ENCODE peak calls at places on chromosomes 13 and 19, in five cellular contexts. C, U, A, G and K are unnamed samples.

GRCh38 chr19:2055871-2056809 is 5.1 kb upstream of the MKNK2 start:
- DNase-seq in U (peak), A (peak), G (peak), C (peak), K (no peak)

GRCh38 chr13:112161441-112162301 is 94.7 kb downstream of the SOX1 start:
- DNase-seq in U (no peak), A (no peak), C (no peak), G (no peak), K (no peak)

GRCh38 chr13:112859817-112860190 is 109.2 kb upstream of the MCF2L start:
- DNase-seq in C (peak), G (no peak), U (no peak), A (peak), K (no peak)

GRCh38 chr13:98173431-98173921 is 3.6 kb downstream of the RNF113B start:
- DNase-seq in A (peak), U (no peak), G (no peak), C (no peak), K (peak)

GRCh38 chr13:101514695-101515275 is 62.3 kb downstream of the ITGBL1 start:
- DNase-seq in A (peak), G (no peak), C (peak), U (peak), K (no peak)

GRCh38 chr19:48780684-48781391 is 25.5 kb downstream of the FGF21 start:
- DNase-seq in U (no peak), A (peak), C (peak), G (no peak), K (no peak)

GRCh38 chr13:35995136-35995535 is 136.0 kb downstream of the DCLK1 start:
- DNase-seq in U (no peak), C (no peak), G (no peak), A (peak), K (no peak)

GRCh38 chr13:95160112-95160906 is 140.9 kb downstream of the ABCC4 start:
- DNase-seq in U (no peak), A (no peak), G (no peak), C (no peak), K (no peak)

GRCh38 chr19:33167438-33167837 is 26.7 kb upstream of the LRP3 start:
- DNase-seq in G (no peak), A (no peak), U (no peak), C (no peak), K (no peak)

GRCh38 chr19:21586341-21587116 is 81.1 kb downstream of the ZNF429 start:
- DNase-seq in U (no peak), G (peak), A (no peak), C (no peak), K (no peak)
- H3K4me3 ChIP-seq in U (peak), G (peak), A (no peak), C (no peak), K (peak)

DNA sequence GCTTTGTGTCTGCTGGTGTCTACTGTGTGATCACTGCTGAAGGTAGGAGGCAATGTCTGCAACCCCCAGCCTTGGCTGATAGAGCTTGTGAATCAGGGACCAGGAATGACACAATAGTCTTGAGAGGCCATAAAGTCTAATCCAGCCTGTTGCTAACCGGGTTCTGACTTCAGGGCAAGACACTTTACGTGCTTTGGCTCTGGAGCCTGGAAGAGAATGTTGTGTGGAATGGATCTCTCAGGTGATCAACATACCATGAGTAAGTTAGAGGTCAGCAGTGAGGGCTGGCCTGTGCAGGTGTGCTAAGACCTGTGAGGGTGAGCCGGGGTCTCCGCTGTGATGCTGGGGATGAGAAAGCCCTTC is 5.6 kb downstream of the COL4A2 start:
- DNase-seq in C (no peak), G (no peak), U (no peak), A (peak), K (peak)
- TF ChIP-seq CTCF in C (no peak), G (no peak), U (no peak), A (peak), K (peak)

GRCh38 chr19:35249848-35250711 is 1.3 kb downstream of the LSR start:
- DNase-seq in C (no peak), A (no peak), U (no peak), G (peak), K (no peak)

GRCh38 chr19:35246466-35247096 is 2.2 kb upstream of the LSR start:
- DNase-seq in U (no peak), A (no peak), C (no peak), G (no peak), K (no peak)

GRCh38 chr19:35247526-35248309 is 1.1 kb upstream of the LSR start:
- DNase-seq in C (peak), A (no peak), G (peak), U (peak), K (no peak)

GRCh38 chr19:35249146-35249847 is 495 bp downstream of the LSR start:
- DNase-seq in G (peak), C (no peak), U (no peak), A (no peak), K (no peak)

GRCh38 chr19:35248310-35249145 is at the start of gene LSR:
- DNase-seq in U (peak), A (no peak), G (peak), C (peak), K (no peak)
- H3K4me3 ChIP-seq in U (peak), A (no peak), G (peak), C (peak), K (no peak)

GRCh38 chr19:13823901-13824300 is 28.7 kb downstream of the ZSWIM4 start:
- DNase-seq in G (no peak), U (no peak), A (no peak), C (no peak), K (no peak)

GRCh38 chr19:13826652-13827235 is 31.5 kb downstream of the ZSWIM4 start:
- DNase-seq in U (no peak), G (no peak), A (no peak), C (no peak), K (no peak)

GRCh38 chr19:13827656-13828055 is 32.4 kb downstream of the ZSWIM4 start:
- DNase-seq in U (no peak), G (no peak), C (no peak), A (no peak), K (no peak)

GRCh38 chr19:13824703-13825102 is 29.5 kb downstream of the ZSWIM4 start:
- DNase-seq in A (no peak), G (no peak), C (no peak), U (no peak), K (no peak)

GRCh38 chr19:13825489-13826475 is 30.5 kb downstream of the ZSWIM4 start:
- DNase-seq in G (peak), A (no peak), U (no peak), C (no peak), K (no peak)
- TF ChIP-seq CTCF in G (no peak), A (no peak), U (no peak), C (peak), K (peak)

GRCh38 chr19:55678121-55678671 is 3.2 kb downstream of the EPN1 start:
- DNase-seq in U (peak), A (no peak), G (peak), C (peak), K (no peak)

GRCh38 chr19:55676384-55676783 is 1.4 kb downstream of the EPN1 start:
- DNase-seq in U (no peak), G (no peak), C (no peak), A (peak), K (no peak)

GRCh38 chr19:55677572-55678028 is 2.6 kb downstream of the EPN1 start:
- DNase-seq in U (no peak), G (no peak), A (no peak), C (peak), K (no peak)

GRCh38 chr19:55675661-55676354 is 782 bp downstream of the EPN1 start:
- DNase-seq in A (no peak), G (no peak), C (no peak), U (no peak), K (no peak)

DNA sequence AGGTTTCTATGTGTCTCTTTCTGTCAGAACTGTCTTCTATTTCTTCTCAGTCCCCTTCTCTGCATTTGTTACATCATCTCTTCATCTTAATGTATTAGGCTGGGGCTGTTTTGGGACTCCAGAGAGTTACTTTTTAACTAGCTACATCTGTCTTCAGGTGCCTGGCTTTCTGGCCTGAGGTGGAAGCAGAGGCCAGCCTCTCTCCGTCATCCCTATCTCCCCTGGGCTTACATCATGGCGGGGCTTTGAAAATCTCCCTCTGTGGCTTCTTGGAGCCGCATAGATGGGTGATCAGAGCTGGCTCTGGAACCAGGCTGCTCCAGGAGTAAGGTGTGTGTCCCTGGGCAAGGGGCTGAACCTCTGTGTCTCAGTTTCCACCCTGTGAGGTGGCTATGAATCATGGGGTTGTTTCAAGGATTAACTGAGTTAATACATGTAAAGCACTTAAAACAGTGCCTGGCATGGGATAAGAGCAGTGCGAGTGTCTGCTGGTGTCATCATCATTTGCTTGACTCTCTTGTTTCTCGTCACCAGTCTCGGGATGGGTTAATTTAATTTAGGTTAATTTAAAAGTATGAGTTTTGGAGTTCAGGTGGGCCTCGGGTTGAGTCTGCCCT is 2.0 kb downstream of the EPN1 start:
- DNase-seq in A (no peak), G (no peak), U (no peak), C (no peak), K (no peak)
- H3K4me3 ChIP-seq in A (peak), G (no peak), U (peak), C (peak), K (no peak)